ENCODE peak calls at places on chromosome 11, in four cellular contexts. P is activated T-cell treated with anti-CD3 and anti-CD28 coated beads, Interleukin-2, amount 50 U/mL, for 4 hours; O is GM12878; B is activated B cell treated with CpG ODN at 0.5 μM for 24 hours. D is an unnamed sample.

GRCh38 chr11:17613428-17613962 is 66.4 kb downstream of the OTOG start:
- ATAC-seq in P (no peak), O (no peak), B (no peak), D (no peak)

GRCh38 chr11:116137753-116138152 is 633.5 kb upstream of the CADM1 start:
- ATAC-seq in P (no peak), O (no peak), B (no peak), D (no peak)

GRCh38 chr11:113248702-113249490 is 65.5 kb upstream of the TTC12 start:
- ATAC-seq in P (peak), O (no peak), B (no peak), D (peak)

GRCh38 chr11:130580372-130580771 is 131.9 kb downstream of the ADAMTS15 start:
- ATAC-seq in P (no peak), O (no peak), B (no peak), D (no peak)

GRCh38 chr11:11816511-11817319 is 25.1 kb upstream of the USP47 start:
- ATAC-seq in P (no peak), O (no peak), B (no peak), D (no peak)

GRCh38 chr11:122439911-122440782 is 215.4 kb upstream of the UBASH3B start:
- ATAC-seq in P (no peak), O (no peak), B (no peak), D (no peak)

GRCh38 chr11:114171257-114172054 is 111.9 kb downstream of the ZBTB16 start:
- ATAC-seq in P (no peak), O (no peak), B (no peak), D (no peak)

GRCh38 chr11:27347949-27348879 is 14.8 kb downstream of the CCDC34 start:
- ATAC-seq in P (no peak), O (no peak), B (no peak), D (no peak)